ENCODE peak calls at places on chromosomes 13 and 19, in nine cellular contexts. One of them, this sample, is unnamed.
A peak's percentile ranks its signal among the peaks of the same experiment; 100 is the strongest.

GRCh38 chr19:3520166-3521103 is 14.3 kb downstream of the FZR1 start:
- DNase-seq in uterus: no peak
- DNase-seq in AG10803: no peak
- DNase-seq in GM13976: no peak
- DNase-seq in mucosa of descending colon: no peak
- DNase-seq in ovary: no peak
- DNase-seq in omental fat pad: no peak
- DNase-seq in GM12865: no peak
- DNase-seq in BE2C: peak; percentile 85
- DNase-seq in this sample: no peak

GRCh38 chr19:43672061-43672679 is 2.2 kb upstream of the PLAUR start:
- DNase-seq in uterus: no peak
- DNase-seq in AG10803: no peak
- DNase-seq in GM13976: no peak
- DNase-seq in mucosa of descending colon: no peak
- DNase-seq in ovary: no peak
- DNase-seq in omental fat pad: no peak
- DNase-seq in GM12865: no peak
- DNase-seq in BE2C: no peak
- DNase-seq in this sample: no peak

GRCh38 chr19:35557539-35558399 is 5.7 kb downstream of the ATP4A start:
- DNase-seq in uterus: no peak
- DNase-seq in AG10803: peak; percentile 12
- DNase-seq in GM13976: peak; percentile 78
- DNase-seq in mucosa of descending colon: no peak
- DNase-seq in ovary: peak; percentile 73
- DNase-seq in omental fat pad: peak; percentile 49
- DNase-seq in GM12865: peak; percentile 46
- DNase-seq in BE2C: peak; percentile 99
- DNase-seq in this sample: peak; percentile 72

GRCh38 chr19:23241433-23241832 is 8.8 kb downstream of the ZNF724 start:
- DNase-seq in uterus: no peak
- DNase-seq in AG10803: no peak
- DNase-seq in GM13976: no peak
- DNase-seq in mucosa of descending colon: no peak
- DNase-seq in ovary: no peak
- DNase-seq in omental fat pad: no peak
- DNase-seq in GM12865: peak; percentile 10
- DNase-seq in BE2C: no peak
- DNase-seq in this sample: no peak

GRCh38 chr13:43822969-43823368 is 36.2 kb upstream of the ENOX1 start:
- DNase-seq in uterus: no peak
- DNase-seq in AG10803: no peak
- DNase-seq in GM13976: no peak
- DNase-seq in mucosa of descending colon: no peak
- DNase-seq in ovary: no peak
- DNase-seq in omental fat pad: no peak
- DNase-seq in GM12865: no peak
- DNase-seq in BE2C: no peak
- DNase-seq in this sample: no peak

GRCh38 chr13:114099918-114100445 is 32.4 kb downstream of the RASA3 start:
- DNase-seq in uterus: peak; percentile 14
- DNase-seq in AG10803: no peak
- DNase-seq in GM13976: no peak
- DNase-seq in mucosa of descending colon: peak; percentile 45
- DNase-seq in ovary: peak; percentile 19
- DNase-seq in omental fat pad: peak; percentile 19
- DNase-seq in GM12865: no peak
- DNase-seq in BE2C: peak; percentile 67
- DNase-seq in this sample: no peak

GRCh38 chr19:1592023-1592754 is 476 bp downstream of the MBD3 start:
- DNase-seq in uterus: peak; percentile 78
- DNase-seq in AG10803: peak; percentile 89
- DNase-seq in GM13976: peak; percentile 97
- DNase-seq in mucosa of descending colon: peak; percentile 91
- DNase-seq in ovary: peak; percentile 90
- DNase-seq in omental fat pad: peak; percentile 42
- DNase-seq in GM12865: peak; percentile 96
- DNase-seq in BE2C: peak; percentile 88
- DNase-seq in this sample: peak; percentile 97

GRCh38 chr19:37251308-37252229 is 33.6 kb downstream of the ZNF383 start:
- DNase-seq in uterus: peak; percentile 75
- DNase-seq in AG10803: peak; percentile 99
- DNase-seq in GM13976: peak; percentile 76
- DNase-seq in mucosa of descending colon: peak; percentile 78
- DNase-seq in ovary: peak; percentile 78
- DNase-seq in omental fat pad: peak; percentile 46
- DNase-seq in GM12865: peak; percentile 45
- DNase-seq in BE2C: peak; percentile 95
- DNase-seq in this sample: peak; percentile 67

GRCh38 chr19:7699422-7700127 is 2.4 kb downstream of the FCER2 start:
- DNase-seq in uterus: no peak
- DNase-seq in AG10803: no peak
- DNase-seq in GM13976: peak; percentile 77
- DNase-seq in mucosa of descending colon: no peak
- DNase-seq in ovary: no peak
- DNase-seq in omental fat pad: no peak
- DNase-seq in GM12865: peak; percentile 85
- DNase-seq in BE2C: no peak
- DNase-seq in this sample: no peak

GRCh38 chr19:37635076-37636056 is 19.9 kb downstream of the ZFP30 start:
- DNase-seq in uterus: no peak
- DNase-seq in AG10803: no peak
- DNase-seq in GM13976: no peak
- DNase-seq in mucosa of descending colon: no peak
- DNase-seq in ovary: no peak
- DNase-seq in omental fat pad: no peak
- DNase-seq in GM12865: no peak
- DNase-seq in BE2C: no peak
- DNase-seq in this sample: no peak

GRCh38 chr19:1112254-1113208 is 8.7 kb downstream of the GPX4 start:
- DNase-seq in uterus: peak; percentile 57
- DNase-seq in AG10803: no peak
- DNase-seq in GM13976: no peak
- DNase-seq in mucosa of descending colon: peak; percentile 91
- DNase-seq in ovary: peak; percentile 89
- DNase-seq in omental fat pad: no peak
- DNase-seq in GM12865: no peak
- DNase-seq in BE2C: peak; percentile 77
- DNase-seq in this sample: no peak

GRCh38 chr13:30126903-30127428 is 180.4 kb downstream of the KATNAL1 start:
- DNase-seq in uterus: peak; percentile 24
- DNase-seq in AG10803: peak; percentile 26
- DNase-seq in GM13976: no peak
- DNase-seq in mucosa of descending colon: no peak
- DNase-seq in ovary: no peak
- DNase-seq in omental fat pad: no peak
- DNase-seq in GM12865: no peak
- DNase-seq in BE2C: no peak
- DNase-seq in this sample: no peak

GRCh38 chr13:29140277-29140676 is 320.1 kb downstream of the MTUS2 start:
- DNase-seq in uterus: no peak
- DNase-seq in AG10803: peak; percentile 75
- DNase-seq in GM13976: no peak
- DNase-seq in mucosa of descending colon: no peak
- DNase-seq in ovary: no peak
- DNase-seq in omental fat pad: no peak
- DNase-seq in GM12865: no peak
- DNase-seq in BE2C: no peak
- DNase-seq in this sample: no peak

DNA sequence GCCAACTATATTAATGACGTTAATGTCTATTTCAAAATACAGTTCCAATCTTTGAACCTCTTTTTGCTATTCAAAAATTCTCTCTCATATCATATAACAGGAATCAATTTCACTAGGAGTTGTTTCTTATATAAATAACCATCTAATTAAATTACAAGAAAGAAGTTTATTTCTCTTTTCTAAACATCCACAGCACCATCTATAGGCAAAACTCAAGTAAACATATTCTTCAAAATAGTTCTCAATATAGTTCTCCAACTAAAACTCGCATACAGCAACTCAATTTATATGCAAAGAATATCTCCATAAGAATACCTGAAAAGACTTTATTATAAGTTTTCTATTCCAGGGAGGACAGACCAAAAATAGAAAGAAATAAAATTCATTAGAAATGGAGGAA is 65.6 kb downstream of the RBM26 start:
- DNase-seq in uterus: no peak
- DNase-seq in AG10803: no peak
- DNase-seq in GM13976: no peak
- DNase-seq in mucosa of descending colon: no peak
- DNase-seq in ovary: no peak
- DNase-seq in omental fat pad: no peak
- DNase-seq in GM12865: no peak
- DNase-seq in BE2C: no peak
- DNase-seq in this sample: no peak
- TF ChIP-seq CTCF in uterus: no peak
- TF ChIP-seq CTCF in AG10803: no peak
- TF ChIP-seq CTCF in GM13976: no peak
- TF ChIP-seq CTCF in mucosa of descending colon: no peak
- TF ChIP-seq CTCF in ovary: no peak
- TF ChIP-seq CTCF in omental fat pad: no peak
- TF ChIP-seq CTCF in GM12865: no peak
- TF ChIP-seq CTCF in BE2C: no peak
- TF ChIP-seq CTCF in this sample: peak; percentile 5

GRCh38 chr19:19111967-19112580 is 26.2 kb downstream of the TMEM161A start:
- DNase-seq in uterus: no peak
- DNase-seq in AG10803: no peak
- DNase-seq in GM13976: no peak
- DNase-seq in mucosa of descending colon: no peak
- DNase-seq in ovary: no peak
- DNase-seq in omental fat pad: no peak
- DNase-seq in GM12865: no peak
- DNase-seq in BE2C: no peak
- DNase-seq in this sample: no peak

GRCh38 chr19:19111138-19111835 is 27.0 kb downstream of the TMEM161A start:
- DNase-seq in uterus: no peak
- DNase-seq in AG10803: no peak
- DNase-seq in GM13976: no peak
- DNase-seq in mucosa of descending colon: no peak
- DNase-seq in ovary: peak; percentile 49
- DNase-seq in omental fat pad: no peak
- DNase-seq in GM12865: no peak
- DNase-seq in BE2C: no peak
- DNase-seq in this sample: no peak

GRCh38 chr19:19113040-19113541 is 25.2 kb downstream of the TMEM161A start:
- DNase-seq in uterus: no peak
- DNase-seq in AG10803: no peak
- DNase-seq in GM13976: no peak
- DNase-seq in mucosa of descending colon: no peak
- DNase-seq in ovary: no peak
- DNase-seq in omental fat pad: no peak
- DNase-seq in GM12865: peak; percentile 34
- DNase-seq in BE2C: peak; percentile 59
- DNase-seq in this sample: peak; percentile 35

GRCh38 chr19:19109601-19110000 is 28.7 kb downstream of the TMEM161A start:
- DNase-seq in uterus: no peak
- DNase-seq in AG10803: no peak
- DNase-seq in GM13976: no peak
- DNase-seq in mucosa of descending colon: no peak
- DNase-seq in ovary: no peak
- DNase-seq in omental fat pad: no peak
- DNase-seq in GM12865: no peak
- DNase-seq in BE2C: no peak
- DNase-seq in this sample: no peak

GRCh38 chr19:19110410-19111137 is 27.7 kb downstream of the TMEM161A start:
- DNase-seq in uterus: no peak
- DNase-seq in AG10803: no peak
- DNase-seq in GM13976: peak; percentile 69
- DNase-seq in mucosa of descending colon: no peak
- DNase-seq in ovary: peak; percentile 55
- DNase-seq in omental fat pad: no peak
- DNase-seq in GM12865: peak; percentile 35
- DNase-seq in BE2C: peak; percentile 72
- DNase-seq in this sample: peak; percentile 49
- TF ChIP-seq CTCF in uterus: no peak
- TF ChIP-seq CTCF in AG10803: peak; percentile 12
- TF ChIP-seq CTCF in GM13976: peak; percentile 37
- TF ChIP-seq CTCF in mucosa of descending colon: no peak
- TF ChIP-seq CTCF in ovary: no peak
- TF ChIP-seq CTCF in omental fat pad: no peak
- TF ChIP-seq CTCF in GM12865: peak; percentile 28
- TF ChIP-seq CTCF in BE2C: peak; percentile 55
- TF ChIP-seq CTCF in this sample: peak; percentile 32

DNA sequence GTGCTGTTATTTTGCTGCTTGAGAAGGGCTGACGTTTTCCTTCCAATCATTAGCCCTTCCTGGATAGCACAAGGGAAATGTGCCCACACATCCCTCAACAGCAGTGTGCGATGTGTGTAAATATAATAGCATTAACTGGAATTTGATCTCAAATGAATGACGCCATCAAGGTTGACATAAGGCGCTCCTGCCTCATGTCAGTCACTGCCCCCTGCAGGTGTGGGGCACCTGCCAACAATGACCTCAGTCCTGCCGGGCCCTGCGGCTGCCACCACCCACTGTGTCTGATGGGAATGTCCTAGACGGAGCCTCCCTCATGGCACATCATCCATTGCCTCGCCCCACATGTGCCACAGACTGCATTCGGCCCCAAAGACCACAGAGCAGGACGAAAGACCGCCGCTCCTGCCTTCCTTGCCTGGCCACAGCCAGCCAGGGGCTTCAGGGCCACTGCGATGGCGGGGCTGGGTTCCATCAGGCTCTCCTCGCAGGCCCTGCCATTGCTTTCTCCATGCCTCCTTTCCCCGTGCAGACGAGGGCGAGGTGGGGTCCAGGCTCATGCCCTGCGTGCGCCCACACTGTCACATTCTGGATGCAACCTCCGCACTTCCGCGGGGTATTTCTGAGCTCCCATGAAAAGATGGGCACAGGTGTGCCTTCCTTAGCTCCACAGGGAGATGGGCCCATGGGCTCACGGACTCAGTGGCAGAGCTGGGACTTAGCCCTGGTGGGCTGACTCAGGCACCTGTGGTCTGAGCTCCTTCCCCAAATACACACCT is 146.7 kb downstream of the SOX1 start:
- DNase-seq in uterus: no peak
- DNase-seq in AG10803: no peak
- DNase-seq in GM13976: no peak
- DNase-seq in mucosa of descending colon: peak; percentile 79
- DNase-seq in ovary: no peak
- DNase-seq in omental fat pad: no peak
- DNase-seq in GM12865: no peak
- DNase-seq in BE2C: no peak
- DNase-seq in this sample: no peak
- TF ChIP-seq CTCF in uterus: no peak
- TF ChIP-seq CTCF in AG10803: no peak
- TF ChIP-seq CTCF in GM13976: no peak
- TF ChIP-seq CTCF in mucosa of descending colon: peak; percentile 13
- TF ChIP-seq CTCF in ovary: no peak
- TF ChIP-seq CTCF in omental fat pad: no peak
- TF ChIP-seq CTCF in GM12865: no peak
- TF ChIP-seq CTCF in BE2C: no peak
- TF ChIP-seq CTCF in this sample: no peak

DNA sequence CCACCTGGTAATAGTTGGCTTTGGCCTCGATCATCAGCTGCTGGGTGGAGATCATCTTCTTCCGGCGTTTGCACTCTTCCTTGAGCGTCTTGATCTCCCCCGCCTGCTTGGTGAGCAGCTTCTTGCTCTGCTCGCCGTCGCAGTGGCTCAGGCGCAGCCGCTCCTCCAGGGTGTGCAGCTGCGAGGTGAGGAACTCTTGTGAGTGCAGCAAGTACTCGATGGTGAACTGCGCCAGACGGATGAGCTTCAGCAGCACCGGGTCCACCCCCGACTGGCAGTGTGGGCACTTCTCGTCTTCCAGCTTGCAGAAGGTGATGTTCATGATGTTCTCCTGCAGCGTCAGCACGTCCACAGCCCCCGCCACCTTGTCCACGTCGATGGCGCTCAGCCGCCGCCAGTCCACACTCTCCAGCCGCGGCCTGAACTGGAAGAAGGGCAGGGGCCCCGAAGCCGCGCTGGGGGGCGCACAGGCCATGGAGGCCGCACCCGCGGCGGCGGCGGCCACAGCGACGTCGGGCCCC is 3.2 kb downstream of the DZIP1 start:
- DNase-seq in uterus: peak; percentile 27
- DNase-seq in AG10803: peak; percentile 17
- DNase-seq in GM13976: no peak
- DNase-seq in mucosa of descending colon: no peak
- DNase-seq in ovary: peak; percentile 30
- DNase-seq in omental fat pad: no peak
- DNase-seq in GM12865: no peak
- DNase-seq in BE2C: peak; percentile 67
- DNase-seq in this sample: no peak
- TF ChIP-seq CTCF in uterus: no peak
- TF ChIP-seq CTCF in AG10803: no peak
- TF ChIP-seq CTCF in GM13976: no peak
- TF ChIP-seq CTCF in mucosa of descending colon: no peak
- TF ChIP-seq CTCF in ovary: no peak
- TF ChIP-seq CTCF in omental fat pad: no peak
- TF ChIP-seq CTCF in GM12865: no peak
- TF ChIP-seq CTCF in BE2C: no peak
- TF ChIP-seq CTCF in this sample: no peak

This sample was measured in GM10248.